ENCODE peak calls at places on chromosomes 7 and 10, in eight cellular contexts. One of them, this sample, is unnamed.

GRCh38 chr7:37927739-37928444 is 7.5 kb downstream of the EPDR1 start:
- DNase-seq in stimulated activated CD4-positive, alpha-beta T cell treated with anti-CD3 and anti-CD28 coated beads, Interleukin-12 subunit alpha, Interleukin-12 subunit beta, amount 100 ng/mL, for 4 hours: no peak
- DNase-seq in stimulated activated CD8-positive, alpha-beta memory T cell treated with anti-CD3 and anti-CD28 coated beads, Interleukin-7, amount 100 ng/mL, for 1 hour: no peak
- DNase-seq in PC-9: no peak
- DNase-seq in activated T-cell treated with anti-CD3 and anti-CD28 coated beads for 1 hour: no peak
- DNase-seq in naive thymus-derived CD4-positive, alpha-beta T cell: no peak
- DNase-seq in ELR: no peak
- DNase-seq in naive B cell: no peak
- DNase-seq in this sample: no peak

GRCh38 chr7:142134944-142135343 is 23.4 kb downstream of the MGAM2 start:
- DNase-seq in ELR: no peak
- DNase-seq in activated T-cell treated with anti-CD3 and anti-CD28 coated beads for 1 hour: no peak
- DNase-seq in stimulated activated CD8-positive, alpha-beta memory T cell treated with anti-CD3 and anti-CD28 coated beads, Interleukin-7, amount 100 ng/mL, for 1 hour: no peak
- DNase-seq in naive thymus-derived CD4-positive, alpha-beta T cell: no peak
- DNase-seq in naive B cell: no peak
- DNase-seq in PC-9: no peak
- DNase-seq in stimulated activated CD4-positive, alpha-beta T cell treated with anti-CD3 and anti-CD28 coated beads, Interleukin-12 subunit alpha, Interleukin-12 subunit beta, amount 100 ng/mL, for 4 hours: no peak
- DNase-seq in this sample: no peak

GRCh38 chr10:99344715-99345114 is 15.6 kb downstream of the CNNM1 start:
- DNase-seq in ELR: no peak
- DNase-seq in PC-9: no peak
- DNase-seq in stimulated activated CD8-positive, alpha-beta memory T cell treated with anti-CD3 and anti-CD28 coated beads, Interleukin-7, amount 100 ng/mL, for 1 hour: no peak
- DNase-seq in naive thymus-derived CD4-positive, alpha-beta T cell: no peak
- DNase-seq in naive B cell: no peak
- DNase-seq in activated T-cell treated with anti-CD3 and anti-CD28 coated beads for 1 hour: no peak
- DNase-seq in stimulated activated CD4-positive, alpha-beta T cell treated with anti-CD3 and anti-CD28 coated beads, Interleukin-12 subunit alpha, Interleukin-12 subunit beta, amount 100 ng/mL, for 4 hours: no peak
- DNase-seq in this sample: no peak

GRCh38 chr10:52248697-52249306 is 65.3 kb upstream of the DKK1 start:
- DNase-seq in ELR: no peak
- DNase-seq in PC-9: no peak
- DNase-seq in naive B cell: no peak
- DNase-seq in stimulated activated CD8-positive, alpha-beta memory T cell treated with anti-CD3 and anti-CD28 coated beads, Interleukin-7, amount 100 ng/mL, for 1 hour: no peak
- DNase-seq in stimulated activated CD4-positive, alpha-beta T cell treated with anti-CD3 and anti-CD28 coated beads, Interleukin-12 subunit alpha, Interleukin-12 subunit beta, amount 100 ng/mL, for 4 hours: no peak
- DNase-seq in naive thymus-derived CD4-positive, alpha-beta T cell: no peak
- DNase-seq in activated T-cell treated with anti-CD3 and anti-CD28 coated beads for 1 hour: no peak
- DNase-seq in this sample: no peak

GRCh38 chr10:24901686-24902399 is 50.6 kb downstream of the PRTFDC1 start:
- DNase-seq in stimulated activated CD4-positive, alpha-beta T cell treated with anti-CD3 and anti-CD28 coated beads, Interleukin-12 subunit alpha, Interleukin-12 subunit beta, amount 100 ng/mL, for 4 hours: no peak
- DNase-seq in naive B cell: no peak
- DNase-seq in ELR: peak
- DNase-seq in naive thymus-derived CD4-positive, alpha-beta T cell: no peak
- DNase-seq in PC-9: peak
- DNase-seq in activated T-cell treated with anti-CD3 and anti-CD28 coated beads for 1 hour: no peak
- DNase-seq in stimulated activated CD8-positive, alpha-beta memory T cell treated with anti-CD3 and anti-CD28 coated beads, Interleukin-7, amount 100 ng/mL, for 1 hour: no peak
- DNase-seq in this sample: peak

GRCh38 chr7:37916673-37917660 is at the start of gene SFRP4:
- DNase-seq in ELR: peak
- DNase-seq in stimulated activated CD8-positive, alpha-beta memory T cell treated with anti-CD3 and anti-CD28 coated beads, Interleukin-7, amount 100 ng/mL, for 1 hour: no peak
- DNase-seq in naive thymus-derived CD4-positive, alpha-beta T cell: no peak
- DNase-seq in PC-9: peak
- DNase-seq in naive B cell: peak
- DNase-seq in activated T-cell treated with anti-CD3 and anti-CD28 coated beads for 1 hour: no peak
- DNase-seq in stimulated activated CD4-positive, alpha-beta T cell treated with anti-CD3 and anti-CD28 coated beads, Interleukin-12 subunit alpha, Interleukin-12 subunit beta, amount 100 ng/mL, for 4 hours: no peak
- DNase-seq in this sample: peak

GRCh38 chr7:128031901-128032604 is 816 bp upstream of the LRRC4 start:
- DNase-seq in naive thymus-derived CD4-positive, alpha-beta T cell: peak
- DNase-seq in PC-9: no peak
- DNase-seq in activated T-cell treated with anti-CD3 and anti-CD28 coated beads for 1 hour: peak
- DNase-seq in stimulated activated CD8-positive, alpha-beta memory T cell treated with anti-CD3 and anti-CD28 coated beads, Interleukin-7, amount 100 ng/mL, for 1 hour: peak
- DNase-seq in stimulated activated CD4-positive, alpha-beta T cell treated with anti-CD3 and anti-CD28 coated beads, Interleukin-12 subunit alpha, Interleukin-12 subunit beta, amount 100 ng/mL, for 4 hours: peak
- DNase-seq in ELR: peak
- DNase-seq in naive B cell: peak
- DNase-seq in this sample: peak

GRCh38 chr7:115630049-115630448 is 400.5 kb downstream of the TFEC start:
- DNase-seq in stimulated activated CD8-positive, alpha-beta memory T cell treated with anti-CD3 and anti-CD28 coated beads, Interleukin-7, amount 100 ng/mL, for 1 hour: no peak
- DNase-seq in naive B cell: no peak
- DNase-seq in naive thymus-derived CD4-positive, alpha-beta T cell: no peak
- DNase-seq in activated T-cell treated with anti-CD3 and anti-CD28 coated beads for 1 hour: no peak
- DNase-seq in PC-9: no peak
- DNase-seq in stimulated activated CD4-positive, alpha-beta T cell treated with anti-CD3 and anti-CD28 coated beads, Interleukin-12 subunit alpha, Interleukin-12 subunit beta, amount 100 ng/mL, for 4 hours: no peak
- DNase-seq in ELR: no peak
- DNase-seq in this sample: no peak

GRCh38 chr7:155644971-155645509 is 579 bp downstream of the RBM33 start:
- DNase-seq in ELR: peak
- DNase-seq in PC-9: no peak
- DNase-seq in naive B cell: no peak
- DNase-seq in naive thymus-derived CD4-positive, alpha-beta T cell: no peak
- DNase-seq in stimulated activated CD4-positive, alpha-beta T cell treated with anti-CD3 and anti-CD28 coated beads, Interleukin-12 subunit alpha, Interleukin-12 subunit beta, amount 100 ng/mL, for 4 hours: peak
- DNase-seq in stimulated activated CD8-positive, alpha-beta memory T cell treated with anti-CD3 and anti-CD28 coated beads, Interleukin-7, amount 100 ng/mL, for 1 hour: no peak
- DNase-seq in activated T-cell treated with anti-CD3 and anti-CD28 coated beads for 1 hour: peak
- DNase-seq in this sample: peak

GRCh38 chr10:97631098-97631497 is 2.2 kb downstream of the MORN4 start:
- DNase-seq in stimulated activated CD4-positive, alpha-beta T cell treated with anti-CD3 and anti-CD28 coated beads, Interleukin-12 subunit alpha, Interleukin-12 subunit beta, amount 100 ng/mL, for 4 hours: no peak
- DNase-seq in ELR: peak
- DNase-seq in activated T-cell treated with anti-CD3 and anti-CD28 coated beads for 1 hour: no peak
- DNase-seq in naive B cell: no peak
- DNase-seq in stimulated activated CD8-positive, alpha-beta memory T cell treated with anti-CD3 and anti-CD28 coated beads, Interleukin-7, amount 100 ng/mL, for 1 hour: no peak
- DNase-seq in naive thymus-derived CD4-positive, alpha-beta T cell: no peak
- DNase-seq in PC-9: no peak
- DNase-seq in this sample: no peak

GRCh38 chr10:8477300-8477699 is 422.8 kb downstream of the GATA3 start:
- DNase-seq in stimulated activated CD4-positive, alpha-beta T cell treated with anti-CD3 and anti-CD28 coated beads, Interleukin-12 subunit alpha, Interleukin-12 subunit beta, amount 100 ng/mL, for 4 hours: no peak
- DNase-seq in activated T-cell treated with anti-CD3 and anti-CD28 coated beads for 1 hour: no peak
- DNase-seq in naive B cell: no peak
- DNase-seq in PC-9: no peak
- DNase-seq in ELR: no peak
- DNase-seq in stimulated activated CD8-positive, alpha-beta memory T cell treated with anti-CD3 and anti-CD28 coated beads, Interleukin-7, amount 100 ng/mL, for 1 hour: no peak
- DNase-seq in naive thymus-derived CD4-positive, alpha-beta T cell: no peak
- DNase-seq in this sample: no peak

GRCh38 chr7:131346885-131347592 is 19.4 kb downstream of the MKLN1 start:
- DNase-seq in PC-9: peak
- DNase-seq in naive thymus-derived CD4-positive, alpha-beta T cell: no peak
- DNase-seq in naive B cell: no peak
- DNase-seq in stimulated activated CD4-positive, alpha-beta T cell treated with anti-CD3 and anti-CD28 coated beads, Interleukin-12 subunit alpha, Interleukin-12 subunit beta, amount 100 ng/mL, for 4 hours: no peak
- DNase-seq in activated T-cell treated with anti-CD3 and anti-CD28 coated beads for 1 hour: no peak
- DNase-seq in stimulated activated CD8-positive, alpha-beta memory T cell treated with anti-CD3 and anti-CD28 coated beads, Interleukin-7, amount 100 ng/mL, for 1 hour: no peak
- DNase-seq in ELR: no peak
- DNase-seq in this sample: no peak

GRCh38 chr7:6306471-6306870 is 34.0 kb upstream of the CYTH3 start:
- DNase-seq in PC-9: peak
- DNase-seq in activated T-cell treated with anti-CD3 and anti-CD28 coated beads for 1 hour: no peak
- DNase-seq in ELR: peak
- DNase-seq in naive B cell: no peak
- DNase-seq in naive thymus-derived CD4-positive, alpha-beta T cell: no peak
- DNase-seq in stimulated activated CD4-positive, alpha-beta T cell treated with anti-CD3 and anti-CD28 coated beads, Interleukin-12 subunit alpha, Interleukin-12 subunit beta, amount 100 ng/mL, for 4 hours: no peak
- DNase-seq in stimulated activated CD8-positive, alpha-beta memory T cell treated with anti-CD3 and anti-CD28 coated beads, Interleukin-7, amount 100 ng/mL, for 1 hour: no peak
- DNase-seq in this sample: no peak

GRCh38 chr7:116138202-116138801 is 72.0 kb upstream of the TES start:
- DNase-seq in naive B cell: peak
- DNase-seq in PC-9: peak
- DNase-seq in activated T-cell treated with anti-CD3 and anti-CD28 coated beads for 1 hour: no peak
- DNase-seq in stimulated activated CD8-positive, alpha-beta memory T cell treated with anti-CD3 and anti-CD28 coated beads, Interleukin-7, amount 100 ng/mL, for 1 hour: no peak
- DNase-seq in ELR: peak
- DNase-seq in stimulated activated CD4-positive, alpha-beta T cell treated with anti-CD3 and anti-CD28 coated beads, Interleukin-12 subunit alpha, Interleukin-12 subunit beta, amount 100 ng/mL, for 4 hours: no peak
- DNase-seq in naive thymus-derived CD4-positive, alpha-beta T cell: peak
- DNase-seq in this sample: peak

GRCh38 chr7:11830582-11831382 is 1.2 kb downstream of the THSD7A start:
- DNase-seq in PC-9: no peak
- DNase-seq in naive thymus-derived CD4-positive, alpha-beta T cell: no peak
- DNase-seq in naive B cell: no peak
- DNase-seq in stimulated activated CD8-positive, alpha-beta memory T cell treated with anti-CD3 and anti-CD28 coated beads, Interleukin-7, amount 100 ng/mL, for 1 hour: no peak
- DNase-seq in ELR: peak
- DNase-seq in stimulated activated CD4-positive, alpha-beta T cell treated with anti-CD3 and anti-CD28 coated beads, Interleukin-12 subunit alpha, Interleukin-12 subunit beta, amount 100 ng/mL, for 4 hours: no peak
- DNase-seq in activated T-cell treated with anti-CD3 and anti-CD28 coated beads for 1 hour: no peak
- DNase-seq in this sample: peak

GRCh38 chr10:31099664-31100063 is 68.0 kb upstream of the ZNF438 start:
- DNase-seq in naive thymus-derived CD4-positive, alpha-beta T cell: no peak
- DNase-seq in ELR: peak
- DNase-seq in activated T-cell treated with anti-CD3 and anti-CD28 coated beads for 1 hour: no peak
- DNase-seq in naive B cell: no peak
- DNase-seq in PC-9: peak
- DNase-seq in stimulated activated CD8-positive, alpha-beta memory T cell treated with anti-CD3 and anti-CD28 coated beads, Interleukin-7, amount 100 ng/mL, for 1 hour: no peak
- DNase-seq in stimulated activated CD4-positive, alpha-beta T cell treated with anti-CD3 and anti-CD28 coated beads, Interleukin-12 subunit alpha, Interleukin-12 subunit beta, amount 100 ng/mL, for 4 hours: peak
- DNase-seq in this sample: no peak

GRCh38 chr10:100829103-100829870 is 83.5 kb upstream of the SLF2 start:
- DNase-seq in naive B cell: peak
- DNase-seq in ELR: no peak
- DNase-seq in PC-9: no peak
- DNase-seq in stimulated activated CD4-positive, alpha-beta T cell treated with anti-CD3 and anti-CD28 coated beads, Interleukin-12 subunit alpha, Interleukin-12 subunit beta, amount 100 ng/mL, for 4 hours: no peak
- DNase-seq in naive thymus-derived CD4-positive, alpha-beta T cell: no peak
- DNase-seq in stimulated activated CD8-positive, alpha-beta memory T cell treated with anti-CD3 and anti-CD28 coated beads, Interleukin-7, amount 100 ng/mL, for 1 hour: no peak
- DNase-seq in activated T-cell treated with anti-CD3 and anti-CD28 coated beads for 1 hour: no peak
- DNase-seq in this sample: peak

GRCh38 chr10:74977913-74978847 is 133.3 kb upstream of the SAMD8 start:
- DNase-seq in naive thymus-derived CD4-positive, alpha-beta T cell: peak
- DNase-seq in stimulated activated CD8-positive, alpha-beta memory T cell treated with anti-CD3 and anti-CD28 coated beads, Interleukin-7, amount 100 ng/mL, for 1 hour: peak
- DNase-seq in stimulated activated CD4-positive, alpha-beta T cell treated with anti-CD3 and anti-CD28 coated beads, Interleukin-12 subunit alpha, Interleukin-12 subunit beta, amount 100 ng/mL, for 4 hours: no peak
- DNase-seq in ELR: no peak
- DNase-seq in activated T-cell treated with anti-CD3 and anti-CD28 coated beads for 1 hour: no peak
- DNase-seq in PC-9: no peak
- DNase-seq in naive B cell: peak
- DNase-seq in this sample: peak

GRCh38 chr10:76393875-76394706 is 962.7 kb downstream of the LRMDA start:
- DNase-seq in stimulated activated CD4-positive, alpha-beta T cell treated with anti-CD3 and anti-CD28 coated beads, Interleukin-12 subunit alpha, Interleukin-12 subunit beta, amount 100 ng/mL, for 4 hours: no peak
- DNase-seq in activated T-cell treated with anti-CD3 and anti-CD28 coated beads for 1 hour: no peak
- DNase-seq in ELR: no peak
- DNase-seq in naive B cell: no peak
- DNase-seq in PC-9: no peak
- DNase-seq in naive thymus-derived CD4-positive, alpha-beta T cell: no peak
- DNase-seq in stimulated activated CD8-positive, alpha-beta memory T cell treated with anti-CD3 and anti-CD28 coated beads, Interleukin-7, amount 100 ng/mL, for 1 hour: no peak
- DNase-seq in this sample: no peak

GRCh38 chr10:106535304-106535964 is 629.1 kb downstream of the SORCS1 start:
- DNase-seq in PC-9: no peak
- DNase-seq in stimulated activated CD4-positive, alpha-beta T cell treated with anti-CD3 and anti-CD28 coated beads, Interleukin-12 subunit alpha, Interleukin-12 subunit beta, amount 100 ng/mL, for 4 hours: no peak
- DNase-seq in activated T-cell treated with anti-CD3 and anti-CD28 coated beads for 1 hour: no peak
- DNase-seq in naive thymus-derived CD4-positive, alpha-beta T cell: no peak
- DNase-seq in naive B cell: no peak
- DNase-seq in stimulated activated CD8-positive, alpha-beta memory T cell treated with anti-CD3 and anti-CD28 coated beads, Interleukin-7, amount 100 ng/mL, for 1 hour: no peak
- DNase-seq in ELR: no peak
- DNase-seq in this sample: no peak

GRCh38 chr10:73113543-73113942 is 3.3 kb downstream of the NUDT13 start:
- DNase-seq in naive thymus-derived CD4-positive, alpha-beta T cell: no peak
- DNase-seq in PC-9: no peak
- DNase-seq in activated T-cell treated with anti-CD3 and anti-CD28 coated beads for 1 hour: no peak
- DNase-seq in naive B cell: no peak
- DNase-seq in ELR: peak
- DNase-seq in stimulated activated CD4-positive, alpha-beta T cell treated with anti-CD3 and anti-CD28 coated beads, Interleukin-12 subunit alpha, Interleukin-12 subunit beta, amount 100 ng/mL, for 4 hours: no peak
- DNase-seq in stimulated activated CD8-positive, alpha-beta memory T cell treated with anti-CD3 and anti-CD28 coated beads, Interleukin-7, amount 100 ng/mL, for 1 hour: no peak
- DNase-seq in this sample: no peak

GRCh38 chr7:155496267-155497005 is 38.5 kb downstream of the EN2 start:
- DNase-seq in ELR: no peak
- DNase-seq in stimulated activated CD4-positive, alpha-beta T cell treated with anti-CD3 and anti-CD28 coated beads, Interleukin-12 subunit alpha, Interleukin-12 subunit beta, amount 100 ng/mL, for 4 hours: no peak
- DNase-seq in stimulated activated CD8-positive, alpha-beta memory T cell treated with anti-CD3 and anti-CD28 coated beads, Interleukin-7, amount 100 ng/mL, for 1 hour: no peak
- DNase-seq in naive B cell: no peak
- DNase-seq in PC-9: no peak
- DNase-seq in activated T-cell treated with anti-CD3 and anti-CD28 coated beads for 1 hour: no peak
- DNase-seq in naive thymus-derived CD4-positive, alpha-beta T cell: no peak
- DNase-seq in this sample: no peak

This sample was measured in GM20000.